ENCODE peak calls at places on chromosome 2, in nine cellular contexts. S, U, I, E, F, T, B, Q and X are unnamed samples.

GRCh38 chr2:149456285-149456684 is 125.9 kb downstream of the LYPD6 start:
- DNase-seq in S (no peak), U (no peak), I (no peak), E (no peak), F (no peak), T (no peak), B (no peak), Q (no peak), X (no peak)

GRCh38 chr2:16973586-16974274 is 308.1 kb upstream of the CYRIA start:
- DNase-seq in S (no peak), U (no peak), I (no peak), E (no peak), F (peak), T (no peak), B (no peak), Q (peak), X (no peak)

GRCh38 chr2:205273148-205273547 is 409.2 kb upstream of the NRP2 start:
- DNase-seq in S (no peak), U (no peak), I (no peak), E (no peak), F (no peak), T (no peak), B (no peak), Q (no peak), X (no peak)

GRCh38 chr2:68870215-68870614 is 982 bp downstream of the BMP10 start:
- DNase-seq in S (no peak), U (no peak), I (no peak), E (no peak), F (no peak), T (no peak), B (no peak), Q (no peak), X (no peak)

GRCh38 chr2:221750317-221750716 is 178.2 kb upstream of the EPHA4 start:
- DNase-seq in S (no peak), U (no peak), I (no peak), E (no peak), F (peak), T (no peak), B (no peak), Q (no peak), X (no peak)

GRCh38 chr2:138827426-138828054 is 47.4 kb upstream of the NXPH2 start:
- DNase-seq in S (no peak), U (peak), I (peak), E (peak), F (peak), T (peak), B (peak), Q (peak), X (no peak)

GRCh38 chr2:241795021-241795999 is 13.7 kb upstream of the NEU4 start:
- DNase-seq in S (no peak), U (no peak), I (no peak), E (peak), F (no peak), T (no peak), B (no peak), Q (no peak), X (no peak)

GRCh38 chr2:159591221-159591620 is 25.1 kb downstream of the BAZ2B start:
- DNase-seq in S (no peak), U (no peak), I (no peak), E (no peak), F (no peak), T (no peak), B (no peak), Q (no peak), X (no peak)

GRCh38 chr2:177692042-177692823 is 299.7 kb downstream of the AGPS start:
- DNase-seq in S (no peak), U (no peak), I (no peak), E (no peak), F (no peak), T (no peak), B (no peak), Q (no peak), X (no peak)

GRCh38 chr2:82993631-82994030 is 1465.4 kb downstream of the SUCLG1 start:
- DNase-seq in S (no peak), U (no peak), I (no peak), E (no peak), F (no peak), T (no peak), B (no peak), Q (no peak), X (no peak)

GRCh38 chr2:209431701-209432100 is 7.9 kb downstream of the MAP2 start:
- DNase-seq in S (no peak), U (peak), I (no peak), E (no peak), F (peak), T (no peak), B (no peak), Q (peak), X (no peak)